ENCODE peak calls at places on chromosomes 16 and 17, in four cellular contexts. One of them, this sample, is unnamed. For H3K27me3, the result is how much of the 10 kb centered on the place peaks cover.

GRCh38 chr16:63363738-63364137 is 1327.5 kb upstream of the CDH8 start:
- DNase-seq in GM23338: no peak
- DNase-seq in HCT116: no peak
- DNase-seq in GM23248: no peak
- DNase-seq in this sample: no peak

GRCh38 chr16:23398987-23399805 is 53.8 kb downstream of the COG7 start:
- DNase-seq in GM23338: peak
- DNase-seq in HCT116: no peak
- DNase-seq in GM23248: no peak
- DNase-seq in this sample: peak

GRCh38 chr16:77414752-77415231 is 20.0 kb downstream of the ADAMTS18 start:
- DNase-seq in GM23338: no peak
- DNase-seq in HCT116: no peak
- DNase-seq in GM23248: peak
- DNase-seq in this sample: no peak

GRCh38 chr17:61284174-61284573 is 115.5 kb upstream of the TBX2 start:
- DNase-seq in GM23338: no peak
- DNase-seq in HCT116: no peak
- DNase-seq in GM23248: peak
- DNase-seq in this sample: no peak

GRCh38 chr16:50667497-50668367 is 13.4 kb downstream of the SNX20 start:
- DNase-seq in GM23338: no peak
- DNase-seq in HCT116: no peak
- DNase-seq in GM23248: no peak
- DNase-seq in this sample: no peak

GRCh38 chr17:56297142-56297541 is 143.9 kb downstream of the ANKFN1 start:
- DNase-seq in GM23338: no peak
- DNase-seq in HCT116: no peak
- DNase-seq in GM23248: peak
- DNase-seq in this sample: no peak

GRCh38 chr16:7755347-7755746 is 422.7 kb downstream of the RBFOX1 start:
- DNase-seq in GM23338: no peak
- DNase-seq in HCT116: no peak
- DNase-seq in GM23248: no peak
- DNase-seq in this sample: no peak

GRCh38 chr16:70298988-70299938 is at the start of gene DDX19B:
- DNase-seq in GM23338: peak
- DNase-seq in HCT116: peak
- DNase-seq in GM23248: peak
- DNase-seq in this sample: peak

GRCh38 chr16:19434584-19434983 is 16.9 kb downstream of the TMC5 start:
- DNase-seq in GM23338: no peak
- DNase-seq in HCT116: no peak
- DNase-seq in GM23248: no peak
- DNase-seq in this sample: no peak

GRCh38 chr17:41710472-41711090 is 1.6 kb upstream of the GAST start:
- DNase-seq in GM23338: no peak
- DNase-seq in HCT116: no peak
- DNase-seq in GM23248: peak
- DNase-seq in this sample: no peak

GRCh38 chr17:72591500-72592241 is 470.9 kb downstream of the SOX9 start:
- DNase-seq in GM23338: peak
- DNase-seq in HCT116: no peak
- DNase-seq in GM23248: peak
- DNase-seq in this sample: peak

GRCh38 chr17:63911041-63911635 is at the start of gene CSHL1:
- DNase-seq in GM23338: peak
- DNase-seq in HCT116: no peak
- DNase-seq in GM23248: no peak
- DNase-seq in this sample: no peak

GRCh38 chr17:6021627-6022026 is 48.6 kb upstream of the WSCD1 start:
- DNase-seq in GM23338: no peak
- DNase-seq in HCT116: no peak
- DNase-seq in GM23248: no peak
- DNase-seq in this sample: no peak

GRCh38 chr17:7041607-7042506 is 2.0 kb downstream of the SLC16A11 start:
- DNase-seq in GM23338: peak
- DNase-seq in HCT116: no peak
- DNase-seq in GM23248: no peak
- DNase-seq in this sample: peak

GRCh38 chr16:6558133-6558532 is 774.5 kb upstream of the RBFOX1 start:
- DNase-seq in GM23338: peak
- DNase-seq in HCT116: no peak
- DNase-seq in GM23248: no peak
- DNase-seq in this sample: peak

GRCh38 chr17:17724991-17725852 is 44.0 kb downstream of the RAI1 start:
- DNase-seq in GM23338: peak
- DNase-seq in HCT116: no peak
- DNase-seq in GM23248: no peak
- DNase-seq in this sample: peak

GRCh38 chr16:78133919-78134318 is 34.5 kb downstream of the WWOX start:
- DNase-seq in GM23338: no peak
- DNase-seq in HCT116: no peak
- DNase-seq in GM23248: no peak
- DNase-seq in this sample: no peak

GRCh38 chr17:73196500-73196899 is 3.6 kb downstream of the COG1 start:
- DNase-seq in GM23338: peak
- DNase-seq in HCT116: no peak
- DNase-seq in GM23248: no peak
- DNase-seq in this sample: peak

GRCh38 chr16:27431773-27432599 is 30.0 kb downstream of the IL21R start:
- DNase-seq in GM23338: no peak
- DNase-seq in HCT116: no peak
- DNase-seq in GM23248: peak
- DNase-seq in this sample: no peak

GRCh38 chr16:11229906-11230305 is 26.1 kb downstream of the SOCS1 start:
- DNase-seq in GM23338: no peak
- DNase-seq in HCT116: no peak
- DNase-seq in GM23248: no peak
- DNase-seq in this sample: no peak

GRCh38 chr16:11187522-11187921 is 68.5 kb downstream of the SOCS1 start:
- DNase-seq in GM23338: no peak
- DNase-seq in HCT116: no peak
- DNase-seq in GM23248: no peak
- DNase-seq in this sample: no peak

GRCh38 chr16:56789360-56789759 is 59.4 kb downstream of the NUP93 start:
- DNase-seq in GM23338: no peak
- DNase-seq in HCT116: peak
- DNase-seq in GM23248: peak
- DNase-seq in this sample: no peak

GRCh38 chr16:56284521-56284920 is 93.2 kb downstream of the GNAO1 start:
- DNase-seq in GM23338: no peak
- DNase-seq in HCT116: no peak
- DNase-seq in GM23248: no peak
- DNase-seq in this sample: no peak

GRCh38 chr17:8673621-8674020 is 43.1 kb upstream of the MYH10 start:
- DNase-seq in GM23338: no peak
- DNase-seq in HCT116: no peak
- DNase-seq in GM23248: peak
- DNase-seq in this sample: no peak

GRCh38 chr17:21089933-21090888 is 36.6 kb upstream of the DHRS7B start:
- DNase-seq in GM23338: no peak
- DNase-seq in HCT116: no peak
- DNase-seq in GM23248: no peak
- DNase-seq in this sample: no peak

GRCh38 chr16:1762196-1762878 is 9.0 kb downstream of the NME3 start:
- DNase-seq in GM23338: no peak
- DNase-seq in HCT116: no peak
- DNase-seq in GM23248: no peak
- DNase-seq in this sample: no peak

GRCh38 chr17:56779898-56780777 is 53.6 kb downstream of the C17orf67 start:
- DNase-seq in GM23338: peak
- DNase-seq in HCT116: peak
- DNase-seq in GM23248: peak
- DNase-seq in this sample: peak

GRCh38 chr16:53744449-53744848 is 40.5 kb downstream of the FTO start:
- DNase-seq in GM23338: peak
- DNase-seq in HCT116: no peak
- DNase-seq in GM23248: no peak
- DNase-seq in this sample: no peak

GRCh38 chr16:85556456-85557082 is 56.6 kb upstream of the GSE1 start:
- DNase-seq in GM23338: peak
- DNase-seq in HCT116: no peak
- DNase-seq in GM23248: peak
- DNase-seq in this sample: peak

GRCh38 chr16:82402665-82403218 is 224.0 kb upstream of the CDH13 start:
- DNase-seq in GM23338: no peak
- DNase-seq in HCT116: no peak
- DNase-seq in GM23248: no peak
- DNase-seq in this sample: no peak

GRCh38 chr17:17575360-17576251 is 15.9 kb downstream of the PEMT start:
- DNase-seq in GM23338: no peak
- DNase-seq in HCT116: no peak
- DNase-seq in GM23248: peak
- DNase-seq in this sample: no peak

GRCh38 chr17:63039899-63040602 is 74.0 kb downstream of the TANC2 start:
- DNase-seq in GM23338: no peak
- DNase-seq in HCT116: peak
- DNase-seq in GM23248: peak
- DNase-seq in this sample: no peak

DNA sequence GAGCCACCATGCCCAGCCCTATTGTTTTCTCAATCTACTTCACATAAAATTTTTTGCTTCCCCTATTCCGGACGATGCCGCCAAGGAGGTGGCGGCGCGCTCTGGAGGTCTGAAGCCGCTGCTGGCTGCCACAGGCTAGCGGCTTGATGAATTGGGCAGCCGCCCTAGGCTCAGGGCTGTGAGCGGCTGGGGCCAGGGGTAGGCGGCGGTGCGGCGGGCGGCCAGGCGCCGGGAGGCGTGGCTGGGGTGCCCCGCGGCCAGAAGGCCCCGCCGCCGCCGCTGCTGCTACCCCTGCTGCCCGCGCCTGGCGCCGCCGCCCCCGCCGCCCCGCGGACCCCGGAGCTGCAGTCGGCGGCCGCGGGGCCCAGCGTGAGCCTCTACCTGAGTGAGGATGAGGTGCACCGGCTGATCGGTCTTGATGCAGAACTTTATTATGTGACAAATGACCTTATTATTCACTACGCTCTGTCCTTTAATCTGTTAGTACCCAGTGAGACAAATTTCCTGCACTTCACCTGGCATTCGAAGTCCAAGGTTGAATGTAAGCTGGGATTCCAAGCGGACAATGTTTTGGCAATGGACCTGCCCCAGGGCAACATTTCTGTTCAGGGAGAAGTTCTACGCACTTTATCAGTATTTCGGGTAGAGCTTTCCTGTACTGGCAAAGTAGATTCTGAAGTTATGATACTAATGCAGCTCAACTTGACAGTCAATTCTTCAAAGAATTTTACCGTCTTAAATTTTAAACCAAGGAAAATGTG is 41.7 kb downstream of the ANKFY1 start:
- DNase-seq in GM23338: peak
- DNase-seq in HCT116: no peak
- DNase-seq in GM23248: no peak
- DNase-seq in this sample: no peak
- H3K27me3 ChIP-seq in GM23338: under half
- H3K27me3 ChIP-seq in HCT116: under half
- H3K27me3 ChIP-seq in GM23248: under half
- H3K27me3 ChIP-seq in this sample: under half

DNA sequence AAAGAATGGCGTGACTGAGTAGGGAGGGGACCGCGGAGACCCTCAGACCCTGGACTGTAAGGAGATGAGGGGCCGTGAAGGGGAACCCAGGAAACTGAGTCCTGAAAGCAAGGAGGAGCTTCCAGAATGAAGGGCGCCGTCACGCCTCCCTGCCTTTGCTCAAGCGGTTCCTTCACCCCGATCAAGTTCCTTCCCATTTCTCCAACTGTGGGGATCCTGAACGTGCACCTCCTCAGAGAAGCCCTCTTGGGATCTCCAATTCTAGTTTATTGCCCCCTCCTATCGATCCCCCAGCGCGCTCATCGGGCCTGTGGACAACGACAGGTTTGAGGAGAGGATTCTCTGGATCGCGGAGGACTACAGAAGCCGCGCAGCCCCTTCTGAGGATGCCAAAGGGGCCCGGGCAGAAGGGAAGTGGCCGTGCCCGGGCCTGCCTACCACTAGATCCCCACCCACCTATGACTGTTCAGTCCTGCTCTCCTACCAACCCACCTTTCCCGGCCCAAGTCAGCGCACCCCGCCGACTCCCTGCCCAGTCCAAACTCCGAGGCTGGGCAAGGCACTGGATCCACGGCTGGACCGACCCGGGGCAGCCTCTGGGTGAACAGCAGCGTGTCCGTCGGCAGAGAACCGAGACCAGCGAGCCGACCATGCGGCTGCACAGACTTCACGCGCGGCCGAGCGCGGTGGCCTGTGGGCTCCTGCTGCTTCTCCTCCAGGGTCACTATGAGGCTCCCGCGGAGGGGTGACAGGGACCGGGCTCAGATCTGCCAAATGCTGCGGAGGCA is 12.8 kb upstream of the CES3 start:
- DNase-seq in GM23338: peak
- DNase-seq in HCT116: no peak
- DNase-seq in GM23248: peak
- DNase-seq in this sample: no peak
- TF ChIP-seq EZH2phosphoT487 in GM23338: peak
- TF ChIP-seq EZH2phosphoT487 in HCT116: no peak
- TF ChIP-seq EZH2phosphoT487 in GM23248: no peak
- TF ChIP-seq EZH2phosphoT487 in this sample: peak

GRCh38 chr17:81395600-81396277 is 482 bp downstream of the BAHCC1 start:
- DNase-seq in GM23338: no peak
- DNase-seq in HCT116: no peak
- DNase-seq in GM23248: peak
- DNase-seq in this sample: peak
- TF ChIP-seq EZH2 in GM23338: peak
- TF ChIP-seq EZH2 in HCT116: no peak
- TF ChIP-seq EZH2 in GM23248: no peak
- TF ChIP-seq EZH2 in this sample: no peak

GRCh38 chr16:86963600-86964575 is 353.3 kb downstream of the C16orf95 start:
- DNase-seq in GM23338: no peak
- DNase-seq in HCT116: no peak
- DNase-seq in GM23248: no peak
- DNase-seq in this sample: no peak

GRCh38 chr16:86962259-86962658 is 354.9 kb downstream of the C16orf95 start:
- DNase-seq in GM23338: no peak
- DNase-seq in HCT116: no peak
- DNase-seq in GM23248: no peak
- DNase-seq in this sample: no peak

GRCh38 chr16:86961133-86961720 is 356.0 kb downstream of the C16orf95 start:
- DNase-seq in GM23338: no peak
- DNase-seq in HCT116: no peak
- DNase-seq in GM23248: peak
- DNase-seq in this sample: no peak

GRCh38 chr16:86964846-86965245 is 352.3 kb downstream of the C16orf95 start:
- DNase-seq in GM23338: no peak
- DNase-seq in HCT116: no peak
- DNase-seq in GM23248: no peak
- DNase-seq in this sample: no peak

DNA sequence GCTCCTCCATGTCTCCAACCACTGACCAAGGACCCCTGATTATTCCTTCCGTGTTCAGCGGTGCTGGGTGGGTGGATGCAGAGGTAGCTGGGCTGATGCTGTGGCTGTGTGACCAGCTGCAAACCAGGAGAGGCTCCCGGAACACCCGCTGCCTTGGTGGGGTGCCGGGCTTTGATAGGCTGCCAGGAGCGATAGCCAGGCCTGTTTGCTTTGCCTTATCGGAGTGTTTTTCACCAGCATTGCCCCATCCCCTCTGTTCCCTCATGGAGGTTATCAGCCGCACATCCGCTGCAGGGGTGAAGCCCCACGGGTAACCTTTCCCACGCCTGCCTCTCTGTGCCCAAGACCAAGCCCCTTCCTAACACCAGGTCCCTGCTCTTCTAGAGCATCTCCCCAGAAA is 354.3 kb downstream of the C16orf95 start:
- DNase-seq in GM23338: no peak
- DNase-seq in HCT116: no peak
- DNase-seq in GM23248: no peak
- DNase-seq in this sample: no peak
- H3K27me3 ChIP-seq in GM23338: under half
- H3K27me3 ChIP-seq in HCT116: under half
- H3K27me3 ChIP-seq in GM23248: under half
- H3K27me3 ChIP-seq in this sample: under half